ENCODE peak calls at places on chromosomes 7 and 10, in ten cellular contexts. I is heart left ventricle; J is stimulated activated CD4-positive, alpha-beta T cell treated with anti-CD3 and anti-CD28 coated beads, Interleukin-1b, Interleukin-23, amount 100 ng/mL, for 4 hours; W is mesendoderm; Q is ACHN; P is tibial artery; S is right cardiac atrium; L is NCI-H1105 treated with DMSO at 0.1 percent for 48 hours; G is hepatocyte; C is right atrium auricular region. O is an unnamed sample.

GRCh38 chr7:16356241-16356958 is 64.9 kb downstream of the CRPPA start:
- DNase-seq in I (no peak), J (no peak), W (no peak), Q (no peak), P (no peak), S (no peak), L (no peak), G (no peak), C (no peak), O (no peak)

GRCh38 chr7:92042056-92042737 is 92.1 kb downstream of the CYP51A1 start:
- DNase-seq in I (no peak), J (no peak), W (no peak), Q (no peak), P (no peak), S (no peak), L (no peak), G (peak; percentile 75), C (no peak), O (no peak)

GRCh38 chr7:118184392-118184899 is 482 bp downstream of the LSM8 start:
- DNase-seq in I (no peak), J (no peak), W (no peak), Q (peak; percentile 35), P (no peak), S (no peak), L (peak; percentile 23), G (no peak), C (no peak), O (no peak)

GRCh38 chr7:128299109-128299514 is 44.6 kb downstream of the RBM28 start:
- DNase-seq in I (no peak), J (no peak), W (peak; percentile 37), Q (no peak), P (no peak), S (no peak), L (no peak), G (no peak), C (no peak), O (no peak)

GRCh38 chr10:46516660-46517416 is 39.6 kb downstream of the GPRIN2 start:
- DNase-seq in I (no peak), J (no peak), W (peak; percentile 76), Q (peak; percentile 58), P (no peak), S (no peak), L (no peak), G (peak; percentile 70), C (no peak), O (no peak)

GRCh38 chr10:69464801-69465401 is 13.6 kb downstream of the TSPAN15 start:
- DNase-seq in I (no peak), J (no peak), W (no peak), Q (no peak), P (no peak), S (peak; percentile 78), L (no peak), G (no peak), C (peak; percentile 66), O (no peak)

GRCh38 chr10:33365871-33366411 is 31.5 kb upstream of the NRP1 start:
- DNase-seq in I (no peak), J (no peak), W (no peak), Q (peak; percentile 53), P (no peak), S (no peak), L (no peak), G (no peak), C (no peak), O (no peak)

GRCh38 chr7:158110034-158110590 is 477.5 kb downstream of the PTPRN2 start:
- DNase-seq in I (no peak), J (no peak), W (no peak), Q (no peak), P (no peak), S (peak; percentile 14), L (no peak), G (no peak), C (peak; percentile 28), O (no peak)

GRCh38 chr7:140625908-140626868 is 14.4 kb downstream of the DENND2A start:
- DNase-seq in I (peak; percentile 92), J (no peak), W (peak; percentile 98), Q (peak; percentile 95), P (peak; percentile 90), S (peak; percentile 98), L (peak; percentile 67), G (peak; percentile 86), C (peak; percentile 98), O (peak; percentile 5)

GRCh38 chr10:29862926-29863614 is 196.3 kb downstream of the JCAD start:
- DNase-seq in I (no peak), J (no peak), W (no peak), Q (peak; percentile 74), P (no peak), S (no peak), L (no peak), G (no peak), C (no peak), O (no peak)

GRCh38 chr7:116441534-116441933 is 58.0 kb upstream of the CAV2 start:
- DNase-seq in I (no peak), J (no peak), W (no peak), Q (no peak), P (no peak), S (no peak), L (no peak), G (no peak), C (no peak), O (peak; percentile 81)

GRCh38 chr7:30761214-30762156 is 9.6 kb downstream of the INMT start:
- DNase-seq in I (no peak), J (no peak), W (peak; percentile 73), Q (no peak), P (peak; percentile 55), S (peak; percentile 74), L (peak; percentile 68), G (no peak), C (no peak), O (no peak)

GRCh38 chr7:94903971-94904370 is 3.4 kb upstream of the PPP1R9A start:
- DNase-seq in I (no peak), J (no peak), W (no peak), Q (no peak), P (no peak), S (no peak), L (no peak), G (no peak), C (no peak), O (no peak)

GRCh38 chr10:61992683-61993629 is 91.5 kb downstream of the ARID5B start:
- DNase-seq in I (peak; percentile 67), J (peak; percentile 44), W (no peak), Q (no peak), P (peak; percentile 83), S (peak; percentile 33), L (peak; percentile 84), G (peak; percentile 58), C (peak; percentile 87), O (peak; percentile 70)

GRCh38 chr10:49298666-49298989 is 342 bp upstream of the C10orf71 start:
- DNase-seq in I (peak; percentile 76), J (no peak), W (peak; percentile 64), Q (no peak), P (no peak), S (peak; percentile 83), L (no peak), G (no peak), C (peak; percentile 77), O (no peak)

GRCh38 chr7:143285806-143286521 is 1.2 kb downstream of the TMEM139 start:
- DNase-seq in I (no peak), J (no peak), W (no peak), Q (no peak), P (no peak), S (no peak), L (no peak), G (no peak), C (no peak), O (no peak)

GRCh38 chr10:123134915-123135414 is 805 bp upstream of the HMX3 start:
- DNase-seq in I (no peak), J (no peak), W (no peak), Q (no peak), P (no peak), S (no peak), L (no peak), G (no peak), C (no peak), O (no peak)

GRCh38 chr7:98266840-98267239 is 14.6 kb upstream of the BRI3 start:
- DNase-seq in I (no peak), J (no peak), W (no peak), Q (peak; percentile 45), P (no peak), S (no peak), L (no peak), G (no peak), C (no peak), O (no peak)

GRCh38 chr7:21185866-21186265 is 242.0 kb upstream of the SP4 start:
- DNase-seq in I (no peak), J (no peak), W (no peak), Q (no peak), P (no peak), S (no peak), L (no peak), G (no peak), C (no peak), O (no peak)

GRCh38 chr7:13953368-13953767 is 36.1 kb downstream of the ETV1 start:
- DNase-seq in I (no peak), J (no peak), W (peak; percentile 11), Q (no peak), P (no peak), S (peak; percentile 26), L (no peak), G (no peak), C (no peak), O (no peak)

GRCh38 chr10:124512040-124512428 is 50.4 kb downstream of the LHPP start:
- DNase-seq in I (no peak), J (no peak), W (no peak), Q (no peak), P (no peak), S (no peak), L (no peak), G (no peak), C (no peak), O (no peak)

GRCh38 chr7:25665346-25665745 is 437.1 kb upstream of the NPVF start:
- DNase-seq in I (no peak), J (no peak), W (no peak), Q (no peak), P (peak; percentile 75), S (no peak), L (no peak), G (no peak), C (no peak), O (no peak)

O was measured in SK-N-MC.